ENCODE peak calls at places on chromosome 13, in ten cellular contexts. G, Q, R, N, M, E, F, I, Y and B are unnamed samples.

GRCh38 chr13:106183410-106184128 is 351.9 kb downstream of the EFNB2 start:
- DNase-seq in G (no peak), Q (peak; percentile 28), R (no peak), N (no peak), M (no peak), E (no peak), F (no peak), I (peak; percentile 37), Y (no peak), B (peak; percentile 3)

GRCh38 chr13:98775844-98776598 is 23.5 kb upstream of the SLC15A1 start:
- DNase-seq in G (no peak), Q (peak; percentile 94), R (no peak), N (peak; percentile 48), M (no peak), E (no peak), F (peak; percentile 91), I (peak; percentile 81), Y (no peak), B (no peak)

GRCh38 chr13:110518150-110518525 is 43.4 kb downstream of the RAB20 start:
- DNase-seq in G (no peak), Q (no peak), R (no peak), N (no peak), M (no peak), E (no peak), F (no peak), I (no peak), Y (no peak), B (no peak)

GRCh38 chr13:27131202-27131623 is 40.4 kb downstream of the USP12 start:
- DNase-seq in G (no peak), Q (peak; percentile 67), R (no peak), N (no peak), M (peak; percentile 45), E (peak; percentile 77), F (no peak), I (no peak), Y (no peak), B (no peak)

GRCh38 chr13:30341815-30342570 is 34.6 kb upstream of the KATNAL1 start:
- DNase-seq in G (peak; percentile 41), Q (peak; percentile 61), R (peak; percentile 57), N (peak; percentile 94), M (no peak), E (no peak), F (no peak), I (peak; percentile 68), Y (peak; percentile 18), B (no peak)

GRCh38 chr13:39341238-39341637 is 261.8 kb downstream of the LHFPL6 start:
- DNase-seq in G (no peak), Q (no peak), R (no peak), N (no peak), M (no peak), E (no peak), F (no peak), I (no peak), Y (no peak), B (no peak)

GRCh38 chr13:98123176-98123575 is 19.7 kb upstream of the FARP1 start:
- DNase-seq in G (no peak), Q (no peak), R (no peak), N (no peak), M (no peak), E (no peak), F (no peak), I (no peak), Y (no peak), B (no peak)

GRCh38 chr13:66520511-66521390 is 709.4 kb downstream of the PCDH9 start:
- DNase-seq in G (no peak), Q (no peak), R (no peak), N (no peak), M (no peak), E (no peak), F (no peak), I (no peak), Y (no peak), B (no peak)

GRCh38 chr13:32298695-32299094 is 16.5 kb downstream of the ZAR1L start:
- DNase-seq in G (no peak), Q (no peak), R (no peak), N (no peak), M (no peak), E (no peak), F (no peak), I (no peak), Y (no peak), B (no peak)

GRCh38 chr13:102536695-102537485 is 59.9 kb upstream of the TPP2 start:
- DNase-seq in G (no peak), Q (no peak), R (no peak), N (no peak), M (no peak), E (no peak), F (no peak), I (no peak), Y (no peak), B (no peak)

GRCh38 chr13:45658586-45659235 is 43.2 kb upstream of the ERICH6B start:
- DNase-seq in G (no peak), Q (peak; percentile 3), R (no peak), N (peak; percentile 75), M (no peak), E (no peak), F (no peak), I (no peak), Y (no peak), B (no peak)

GRCh38 chr13:36341718-36342117 is 4.5 kb downstream of the SPART start:
- DNase-seq in G (no peak), Q (no peak), R (no peak), N (peak; percentile 53), M (no peak), E (no peak), F (no peak), I (no peak), Y (no peak), B (no peak)

GRCh38 chr13:110542311-110542796 is 19.2 kb downstream of the RAB20 start:
- DNase-seq in G (no peak), Q (no peak), R (no peak), N (no peak), M (no peak), E (no peak), F (no peak), I (no peak), Y (no peak), B (no peak)

GRCh38 chr13:63636231-63636993 is 2220.8 kb upstream of the PCDH20 start:
- DNase-seq in G (no peak), Q (peak; percentile 33), R (peak; percentile 33), N (no peak), M (no peak), E (no peak), F (peak; percentile 0), I (no peak), Y (peak; percentile 23), B (no peak)

GRCh38 chr13:35524192-35524591 is 47.7 kb upstream of the MAB21L1 start:
- DNase-seq in G (no peak), Q (no peak), R (no peak), N (no peak), M (no peak), E (no peak), F (no peak), I (no peak), Y (no peak), B (no peak)

GRCh38 chr13:24264976-24265375 is 44.4 kb upstream of the C1QTNF9 start:
- DNase-seq in G (no peak), Q (no peak), R (no peak), N (no peak), M (peak; percentile 82), E (peak; percentile 76), F (no peak), I (peak; percentile 55), Y (no peak), B (no peak)

GRCh38 chr13:39130298-39130697 is 92.0 kb downstream of the NHLRC3 start:
- DNase-seq in G (no peak), Q (no peak), R (peak; percentile 88), N (no peak), M (no peak), E (no peak), F (no peak), I (no peak), Y (no peak), B (peak; percentile 34)

GRCh38 chr13:108643646-108644353 is 14.4 kb downstream of the MYO16 start:
- DNase-seq in G (no peak), Q (no peak), R (peak; percentile 44), N (no peak), M (no peak), E (no peak), F (no peak), I (no peak), Y (no peak), B (no peak)

GRCh38 chr13:73060251-73061160 is 1.7 kb downstream of the KLF5 start:
- DNase-seq in G (no peak), Q (peak; percentile 41), R (peak; percentile 38), N (peak; percentile 79), M (no peak), E (no peak), F (no peak), I (no peak), Y (peak; percentile 19), B (no peak)

GRCh38 chr13:64928704-64929499 is 2301.2 kb downstream of the PCDH9 start:
- DNase-seq in G (no peak), Q (peak; percentile 75), R (no peak), N (peak; percentile 51), M (no peak), E (no peak), F (no peak), I (no peak), Y (no peak), B (no peak)